ENCODE peak calls at places on chromosome 9, in five cellular contexts. One of them, this sample, is unnamed.

GRCh38 chr9:120730661-120731514 is 16.6 kb upstream of the MEGF9 start:
- DNase-seq in uterus: no peak
- DNase-seq in astrocyte of the spinal cord: peak; percentile 93
- DNase-seq in nephron progenitor cell: peak; percentile 58
- DNase-seq in HEK293T: no peak
- DNase-seq in this sample: no peak

GRCh38 chr9:61667559-61668121 is 477.8 kb downstream of the SPATA31A7 start:
- DNase-seq in HEK293T: no peak
- DNase-seq in uterus: no peak
- DNase-seq in astrocyte of the spinal cord: no peak
- DNase-seq in nephron progenitor cell: no peak
- DNase-seq in this sample: no peak

GRCh38 chr9:134633362-134634142 is 8.1 kb upstream of the COL5A1 start:
- DNase-seq in astrocyte of the spinal cord: no peak
- DNase-seq in uterus: peak; percentile 13
- DNase-seq in nephron progenitor cell: no peak
- DNase-seq in HEK293T: no peak
- DNase-seq in this sample: peak; percentile 10

GRCh38 chr9:98081477-98082219 is 25.1 kb downstream of the NANS start:
- DNase-seq in HEK293T: no peak
- DNase-seq in uterus: no peak
- DNase-seq in nephron progenitor cell: no peak
- DNase-seq in astrocyte of the spinal cord: no peak
- DNase-seq in this sample: no peak

GRCh38 chr9:92547356-92547755 is 11.6 kb upstream of the ECM2 start:
- DNase-seq in uterus: no peak
- DNase-seq in nephron progenitor cell: no peak
- DNase-seq in HEK293T: no peak
- DNase-seq in astrocyte of the spinal cord: no peak
- DNase-seq in this sample: no peak

GRCh38 chr9:115000217-115000639 is 69.8 kb upstream of the TNFSF8 start:
- DNase-seq in nephron progenitor cell: no peak
- DNase-seq in astrocyte of the spinal cord: no peak
- DNase-seq in uterus: no peak
- DNase-seq in HEK293T: no peak
- DNase-seq in this sample: no peak

GRCh38 chr9:107888773-107889227 is 399.2 kb upstream of the KLF4 start:
- DNase-seq in HEK293T: no peak
- DNase-seq in nephron progenitor cell: no peak
- DNase-seq in uterus: no peak
- DNase-seq in astrocyte of the spinal cord: no peak
- DNase-seq in this sample: no peak

GRCh38 chr9:128094950-128095544 is 27.0 kb downstream of the SLC25A25 start:
- DNase-seq in HEK293T: no peak
- DNase-seq in nephron progenitor cell: no peak
- DNase-seq in astrocyte of the spinal cord: no peak
- DNase-seq in uterus: no peak
- DNase-seq in this sample: peak; percentile 51

GRCh38 chr9:121956808-121957207 is 136.3 kb downstream of the TTLL11 start:
- DNase-seq in HEK293T: no peak
- DNase-seq in astrocyte of the spinal cord: peak; percentile 74
- DNase-seq in nephron progenitor cell: no peak
- DNase-seq in uterus: no peak
- DNase-seq in this sample: no peak

GRCh38 chr9:32992596-32993238 is 8.7 kb downstream of the APTX start:
- DNase-seq in astrocyte of the spinal cord: no peak
- DNase-seq in HEK293T: no peak
- DNase-seq in uterus: no peak
- DNase-seq in nephron progenitor cell: no peak
- DNase-seq in this sample: no peak

GRCh38 chr9:70011366-70011765 is 32.3 kb upstream of the MAMDC2 start:
- DNase-seq in uterus: no peak
- DNase-seq in nephron progenitor cell: no peak
- DNase-seq in HEK293T: no peak
- DNase-seq in astrocyte of the spinal cord: no peak
- DNase-seq in this sample: no peak

GRCh38 chr9:98654247-98654646 is 54.5 kb downstream of the GABBR2 start:
- DNase-seq in astrocyte of the spinal cord: peak; percentile 33
- DNase-seq in HEK293T: no peak
- DNase-seq in uterus: no peak
- DNase-seq in nephron progenitor cell: no peak
- DNase-seq in this sample: no peak

GRCh38 chr9:27361401-27361953 is 64.5 kb upstream of the EQTN start:
- DNase-seq in uterus: no peak
- DNase-seq in nephron progenitor cell: no peak
- DNase-seq in HEK293T: no peak
- DNase-seq in astrocyte of the spinal cord: no peak
- DNase-seq in this sample: no peak

GRCh38 chr9:38001430-38001829 is 67.6 kb downstream of the SHB start:
- DNase-seq in uterus: no peak
- DNase-seq in astrocyte of the spinal cord: no peak
- DNase-seq in HEK293T: no peak
- DNase-seq in nephron progenitor cell: no peak
- DNase-seq in this sample: no peak

GRCh38 chr9:133683494-133684460 is 47.6 kb downstream of the DBH start:
- DNase-seq in astrocyte of the spinal cord: no peak
- DNase-seq in uterus: peak; percentile 38
- DNase-seq in HEK293T: no peak
- DNase-seq in nephron progenitor cell: no peak
- DNase-seq in this sample: no peak

GRCh38 chr9:95383198-95383673 is 65.7 kb upstream of the FANCC start:
- DNase-seq in astrocyte of the spinal cord: peak; percentile 34
- DNase-seq in nephron progenitor cell: no peak
- DNase-seq in HEK293T: no peak
- DNase-seq in uterus: no peak
- DNase-seq in this sample: no peak

GRCh38 chr9:35800530-35800929 is 9.1 kb downstream of the NPR2 start:
- DNase-seq in HEK293T: no peak
- DNase-seq in nephron progenitor cell: no peak
- DNase-seq in uterus: no peak
- DNase-seq in astrocyte of the spinal cord: no peak
- DNase-seq in this sample: no peak

GRCh38 chr9:14994738-14995137 is 84.5 kb upstream of the FREM1 start:
- DNase-seq in HEK293T: no peak
- DNase-seq in astrocyte of the spinal cord: no peak
- DNase-seq in nephron progenitor cell: no peak
- DNase-seq in uterus: no peak
- DNase-seq in this sample: no peak

GRCh38 chr9:34385561-34386230 is 9.0 kb upstream of the MYORG start:
- DNase-seq in HEK293T: no peak
- DNase-seq in astrocyte of the spinal cord: no peak
- DNase-seq in uterus: no peak
- DNase-seq in nephron progenitor cell: no peak
- DNase-seq in this sample: no peak

GRCh38 chr9:126420643-126421564 is 94.3 kb downstream of the MVB12B start:
- DNase-seq in astrocyte of the spinal cord: peak; percentile 75
- DNase-seq in uterus: no peak
- DNase-seq in nephron progenitor cell: no peak
- DNase-seq in HEK293T: no peak
- DNase-seq in this sample: no peak

GRCh38 chr9:129851821-129852220 is 16.6 kb downstream of the USP20 start:
- DNase-seq in nephron progenitor cell: no peak
- DNase-seq in HEK293T: no peak
- DNase-seq in astrocyte of the spinal cord: no peak
- DNase-seq in uterus: no peak
- DNase-seq in this sample: no peak

GRCh38 chr9:137089232-137089947 is 2.6 kb downstream of the MAN1B1 start:
- DNase-seq in nephron progenitor cell: no peak
- DNase-seq in HEK293T: no peak
- DNase-seq in astrocyte of the spinal cord: no peak
- DNase-seq in uterus: no peak
- DNase-seq in this sample: no peak

GRCh38 chr9:97363661-97364299 is 48.1 kb upstream of the TDRD7 start:
- DNase-seq in HEK293T: no peak
- DNase-seq in uterus: no peak
- DNase-seq in astrocyte of the spinal cord: no peak
- DNase-seq in nephron progenitor cell: no peak
- DNase-seq in this sample: no peak

GRCh38 chr9:93391898-93392297 is 59.6 kb upstream of the FAM120A start:
- DNase-seq in HEK293T: no peak
- DNase-seq in astrocyte of the spinal cord: no peak
- DNase-seq in uterus: no peak
- DNase-seq in nephron progenitor cell: no peak
- DNase-seq in this sample: no peak

GRCh38 chr9:4837768-4838546 is 45.2 kb downstream of the RCL1 start:
- DNase-seq in nephron progenitor cell: no peak
- DNase-seq in HEK293T: no peak
- DNase-seq in uterus: no peak
- DNase-seq in astrocyte of the spinal cord: peak; percentile 98
- DNase-seq in this sample: no peak

GRCh38 chr9:126658964-126659555 is 45.3 kb downstream of the LMX1B start:
- DNase-seq in uterus: no peak
- DNase-seq in HEK293T: no peak
- DNase-seq in astrocyte of the spinal cord: no peak
- DNase-seq in nephron progenitor cell: no peak
- DNase-seq in this sample: no peak

GRCh38 chr9:87498046-87498815 is 564 bp downstream of the DAPK1 start:
- DNase-seq in astrocyte of the spinal cord: peak; percentile 30
- DNase-seq in uterus: peak; percentile 40
- DNase-seq in HEK293T: peak; percentile 65
- DNase-seq in nephron progenitor cell: peak; percentile 77
- DNase-seq in this sample: peak; percentile 47

GRCh38 chr9:75615284-75615683 is 275.2 kb upstream of the PCSK5 start:
- DNase-seq in astrocyte of the spinal cord: no peak
- DNase-seq in nephron progenitor cell: no peak
- DNase-seq in uterus: no peak
- DNase-seq in HEK293T: no peak
- DNase-seq in this sample: no peak

GRCh38 chr9:125960631-125961030 is 213.5 kb downstream of the PBX3 start:
- DNase-seq in HEK293T: no peak
- DNase-seq in uterus: no peak
- DNase-seq in astrocyte of the spinal cord: peak; percentile 9
- DNase-seq in nephron progenitor cell: no peak
- DNase-seq in this sample: no peak

GRCh38 chr9:14270358-14271077 is 43.4 kb downstream of the NFIB start:
- DNase-seq in uterus: no peak
- DNase-seq in astrocyte of the spinal cord: peak; percentile 51
- DNase-seq in nephron progenitor cell: no peak
- DNase-seq in HEK293T: no peak
- DNase-seq in this sample: no peak

GRCh38 chr9:124675261-124676158 is 95.6 kb downstream of the NR6A1 start:
- DNase-seq in nephron progenitor cell: no peak
- DNase-seq in HEK293T: no peak
- DNase-seq in astrocyte of the spinal cord: no peak
- DNase-seq in uterus: no peak
- DNase-seq in this sample: no peak

GRCh38 chr9:20197976-20198685 is 409.3 kb upstream of the SLC24A2 start:
- DNase-seq in HEK293T: no peak
- DNase-seq in astrocyte of the spinal cord: no peak
- DNase-seq in uterus: no peak
- DNase-seq in nephron progenitor cell: no peak
- DNase-seq in this sample: no peak

GRCh38 chr9:129888085-129888808 is 53.0 kb downstream of the USP20 start:
- DNase-seq in HEK293T: no peak
- DNase-seq in nephron progenitor cell: no peak
- DNase-seq in uterus: no peak
- DNase-seq in astrocyte of the spinal cord: no peak
- DNase-seq in this sample: no peak

GRCh38 chr9:110897899-110898298 is 140.4 kb downstream of the LPAR1 start:
- DNase-seq in astrocyte of the spinal cord: peak; percentile 30
- DNase-seq in uterus: no peak
- DNase-seq in nephron progenitor cell: no peak
- DNase-seq in HEK293T: no peak
- DNase-seq in this sample: no peak

GRCh38 chr9:4464911-4465513 is 25.3 kb upstream of the SLC1A1 start:
- DNase-seq in astrocyte of the spinal cord: no peak
- DNase-seq in nephron progenitor cell: no peak
- DNase-seq in HEK293T: no peak
- DNase-seq in uterus: no peak
- DNase-seq in this sample: no peak

GRCh38 chr9:13140843-13141592 is 138.5 kb downstream of the MPDZ start:
- DNase-seq in astrocyte of the spinal cord: peak; percentile 23
- DNase-seq in uterus: no peak
- DNase-seq in HEK293T: no peak
- DNase-seq in nephron progenitor cell: no peak
- DNase-seq in this sample: no peak

GRCh38 chr9:118129541-118129940 is 425.3 kb downstream of the TLR4 start:
- DNase-seq in uterus: no peak
- DNase-seq in astrocyte of the spinal cord: no peak
- DNase-seq in nephron progenitor cell: no peak
- DNase-seq in HEK293T: no peak
- DNase-seq in this sample: no peak

GRCh38 chr9:15642369-15642962 is 89.6 kb downstream of the CCDC171 start:
- DNase-seq in uterus: no peak
- DNase-seq in nephron progenitor cell: no peak
- DNase-seq in HEK293T: peak; percentile 19
- DNase-seq in astrocyte of the spinal cord: peak; percentile 51
- DNase-seq in this sample: no peak

GRCh38 chr9:123679330-123679987 is 250.5 kb downstream of the DENND1A start:
- DNase-seq in astrocyte of the spinal cord: no peak
- DNase-seq in nephron progenitor cell: no peak
- DNase-seq in HEK293T: no peak
- DNase-seq in uterus: no peak
- DNase-seq in this sample: no peak